ENCODE peak calls at places on chromosomes 3 and 15, in five cellular contexts. Z is esophagus muscularis mucosa, L is pancreas, E is lung, A is cardiac muscle cell. K is an unnamed sample. For H3K4me1, the result is how much of the 10 kb centered on the place peaks cover.

GRCh38 chr3:117407317-117407716 is 697.7 kb downstream of the TUSC7 start:
- DNase-seq in A (peak), Z (no peak), L (no peak), E (no peak), K (no peak)

GRCh38 chr3:188008582-188009213 is 145.3 kb upstream of the LPP start:
- DNase-seq in E (no peak), A (no peak), L (no peak), Z (no peak), K (no peak)

GRCh38 chr3:111715911-111716523 is 120.9 kb upstream of the ZBED2 start:
- DNase-seq in Z (peak), A (peak), L (no peak), E (peak), K (no peak)

GRCh38 chr3:13525827-13526625 is 22.9 kb upstream of the FBLN2 start:
- DNase-seq in Z (no peak), L (no peak), E (no peak), A (no peak), K (no peak)

GRCh38 chr15:69190091-69190490 is 29.7 kb downstream of the GLCE start:
- DNase-seq in E (no peak), Z (no peak), A (no peak), L (no peak), K (no peak)

GRCh38 chr3:195129644-195130492 is 141.1 kb downstream of the XXYLT1 start:
- DNase-seq in A (no peak), Z (no peak), L (no peak), E (no peak), K (no peak)

GRCh38 chr3:48847053-48847585 is 555 bp downstream of the PRKAR2A start:
- DNase-seq in E (peak), L (peak), A (peak), Z (peak), K (peak)

GRCh38 chr15:100880139-100880896 is 687 bp downstream of the ALDH1A3 start:
- DNase-seq in L (no peak), A (no peak), E (no peak), Z (no peak), K (no peak)

GRCh38 chr3:184295771-184296170 is 3.3 kb upstream of the PSMD2 start:
- DNase-seq in Z (no peak), A (no peak), E (no peak), L (peak), K (no peak)

GRCh38 chr3:129336093-129336706 is 57.5 kb downstream of the HMCES start:
- DNase-seq in Z (no peak), A (no peak), E (no peak), L (no peak), K (no peak)

GRCh38 chr3:134496481-134497071 is 10.7 kb downstream of the CEP63 start:
- DNase-seq in A (peak), Z (no peak), E (no peak), L (no peak), K (no peak)

GRCh38 chr3:60972599-60972998 is 278.7 kb downstream of the FHIT start:
- DNase-seq in E (no peak), L (no peak), A (no peak), Z (no peak), K (no peak)

GRCh38 chr3:115916866-115917265 is 293.6 kb downstream of the GAP43 start:
- DNase-seq in Z (no peak), L (no peak), E (no peak), A (no peak), K (no peak)

GRCh38 chr15:49789436-49789835 is 168.6 kb downstream of the DTWD1 start:
- DNase-seq in Z (no peak), A (no peak), L (no peak), E (no peak), K (no peak)

GRCh38 chr15:63238796-63239195 is 38.6 kb upstream of the APH1B start:
- DNase-seq in L (no peak), Z (no peak), E (no peak), A (no peak), K (no peak)
- H3K4me1 ChIP-seq in L (under half), Z (under half), E (under half), A (under half), K (under half)

DNA sequence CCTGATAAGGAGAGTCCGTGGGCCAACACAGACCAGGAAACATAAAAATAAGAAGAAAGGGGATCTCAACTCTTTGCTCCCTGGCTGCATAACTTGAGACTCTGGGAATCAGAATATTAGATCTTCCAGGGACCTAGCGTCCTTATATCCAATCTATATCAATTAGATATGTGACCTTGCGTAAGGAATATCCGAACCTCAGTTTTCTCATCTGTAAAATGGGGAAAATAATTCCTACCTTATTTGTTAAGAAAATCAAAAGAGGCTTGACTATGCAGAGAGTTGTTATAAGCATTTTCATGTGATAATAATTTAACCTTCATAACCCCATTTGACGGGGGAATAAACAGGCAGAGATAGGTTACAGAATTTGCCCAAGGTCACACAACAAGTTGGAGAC is 7.1 kb upstream of the LIPC start:
- DNase-seq in Z (no peak), E (no peak), A (no peak), L (no peak), K (no peak)
- H3K4me1 ChIP-seq in Z (under half), E (under half), A (under half), L (under half), K (under half)

DNA sequence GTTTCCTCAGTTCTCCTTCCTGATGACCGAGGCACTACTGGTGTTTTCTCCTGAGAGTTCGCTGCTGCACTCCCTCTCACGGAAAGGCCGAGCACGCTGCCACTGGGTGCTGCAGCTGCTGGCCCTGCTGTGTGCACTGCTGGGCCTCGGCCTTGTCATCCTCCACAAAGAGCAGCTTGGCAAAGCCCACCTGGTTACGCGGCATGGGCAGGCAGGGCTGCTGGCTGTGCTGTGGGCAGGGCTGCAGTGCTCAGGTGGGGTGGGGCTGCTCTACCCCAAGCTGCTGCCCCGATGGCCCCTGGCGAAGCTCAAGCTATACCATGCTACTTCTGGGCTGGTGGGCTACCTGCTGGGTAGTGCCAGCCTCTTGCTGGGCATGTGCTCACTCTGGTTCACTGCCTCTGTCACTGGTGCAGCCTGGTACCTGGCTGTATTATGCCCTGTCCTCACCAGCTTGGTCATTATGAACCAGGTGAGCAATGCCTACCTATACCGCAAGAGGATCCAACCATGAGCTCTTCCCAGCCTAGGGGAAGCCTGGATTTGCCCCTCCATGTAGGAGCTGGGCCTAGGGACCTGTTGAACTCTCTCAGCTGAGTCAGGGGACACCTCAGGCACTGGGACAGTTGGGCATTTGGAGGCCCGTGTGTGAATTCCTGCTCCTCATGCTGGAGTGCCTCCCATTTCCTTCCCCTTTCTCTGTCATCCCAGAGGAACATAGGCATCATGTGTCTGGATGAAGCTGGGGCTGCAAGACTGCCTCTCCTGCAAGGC is 2.8 kb downstream of the CYB561D2 start:
- DNase-seq in A (no peak), E (no peak), Z (no peak), L (no peak), K (no peak)
- H3K4me1 ChIP-seq in A (under half), E (under half), Z (half or more), L (half or more), K (under half)

GRCh38 chr3:58042947-58043707 is 34.9 kb downstream of the FLNB start:
- DNase-seq in E (no peak), Z (no peak), A (no peak), L (no peak), K (no peak)
- H3K4me1 ChIP-seq in E (under half), Z (half or more), A (under half), L (under half), K (half or more)

DNA sequence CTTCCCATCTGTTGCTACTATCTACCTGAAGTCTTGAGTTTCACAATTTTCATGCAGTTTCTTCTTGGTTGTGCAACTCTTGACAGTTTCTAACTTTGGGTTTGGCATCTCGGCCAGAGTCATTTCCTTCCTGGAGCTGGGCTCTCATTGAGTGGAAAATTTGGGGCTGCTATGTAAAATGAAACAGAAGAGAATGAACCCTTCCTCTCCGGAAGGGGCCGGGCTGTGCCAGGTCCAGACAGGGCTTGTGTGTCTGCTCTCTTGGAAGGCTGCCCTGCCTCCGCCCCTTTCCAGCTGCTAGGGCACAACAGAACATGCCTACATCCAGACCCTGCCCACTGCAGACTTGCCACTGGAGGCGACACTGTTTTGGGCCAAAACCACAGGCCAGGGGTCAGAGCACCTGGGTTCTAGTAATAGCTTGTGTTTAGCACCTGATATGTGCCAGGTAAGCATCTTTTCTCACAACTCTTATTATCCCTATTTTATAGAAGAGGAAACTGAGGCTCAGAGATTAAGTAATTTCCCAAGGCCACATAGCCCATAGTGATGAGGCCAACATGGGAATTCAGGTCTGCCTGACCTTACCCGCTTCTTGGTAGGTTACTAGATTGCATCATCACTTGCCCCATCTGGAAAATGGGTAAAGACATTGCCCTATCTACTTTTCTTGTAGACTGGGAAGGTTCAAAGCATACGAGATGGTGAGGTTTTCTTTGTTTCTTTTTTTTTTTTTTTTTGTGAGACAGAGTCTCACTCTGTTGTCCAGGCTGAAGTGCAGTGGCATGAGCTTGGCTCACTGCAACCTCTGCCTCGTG is 25.0 kb downstream of the IRAK2 start:
- DNase-seq in A (no peak), L (peak), Z (peak), E (peak), K (peak)
- H3K4me1 ChIP-seq in A (under half), L (half or more), Z (half or more), E (under half), K (under half)

DNA sequence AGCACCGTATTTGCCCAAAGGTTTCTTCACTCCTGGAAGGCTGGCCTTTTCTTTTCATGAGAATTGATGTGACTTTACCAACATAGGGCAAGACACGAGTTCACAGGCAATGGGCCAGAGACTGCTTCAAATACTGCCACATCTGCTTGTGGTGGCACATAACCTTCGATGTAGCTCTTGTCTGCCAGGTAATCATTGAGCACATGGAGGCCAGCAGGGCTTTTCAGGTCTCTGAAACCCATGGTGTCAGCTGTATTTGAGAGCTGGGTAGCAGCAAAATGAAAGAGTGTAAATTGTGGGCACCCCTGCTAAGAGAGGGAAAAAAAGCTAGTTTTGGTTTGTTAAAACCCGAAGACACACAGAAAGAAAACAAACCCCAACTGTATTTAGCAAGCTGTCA is 200.7 kb downstream of the NAALADL2 start:
- DNase-seq in L (no peak), Z (no peak), A (no peak), E (no peak), K (no peak)
- H3K4me1 ChIP-seq in L (under half), Z (under half), A (under half), E (under half), K (under half)

GRCh38 chr3:149384911-149385321 is 7.5 kb upstream of the TM4SF1 start:
- DNase-seq in E (no peak), A (no peak), L (no peak), Z (no peak), K (no peak)

GRCh38 chr3:149382518-149382917 is 5.1 kb upstream of the TM4SF1 start:
- DNase-seq in L (no peak), E (no peak), Z (no peak), A (no peak), K (no peak)

GRCh38 chr3:149383703-149384102 is 6.3 kb upstream of the TM4SF1 start:
- DNase-seq in Z (no peak), A (no peak), E (no peak), L (no peak), K (no peak)

GRCh38 chr3:149385617-149386298 is 8.3 kb upstream of the TM4SF1 start:
- DNase-seq in A (no peak), E (no peak), L (no peak), Z (no peak), K (no peak)

GRCh38 chr3:149384167-149384566 is 6.7 kb upstream of the TM4SF1 start:
- DNase-seq in Z (no peak), L (no peak), A (no peak), E (no peak), K (no peak)
- H3K4me1 ChIP-seq in Z (under half), L (under half), A (under half), E (under half), K (under half)

GRCh38 chr15:78054971-78055370 is 22.5 kb downstream of the TBC1D2B start:
- DNase-seq in L (no peak), E (no peak), A (no peak), Z (no peak), K (no peak)
- H3K4me1 ChIP-seq in L (half or more), E (under half), A (under half), Z (half or more), K (under half)

GRCh38 chr3:73608805-73609641 is 15.7 kb downstream of the PDZRN3 start:
- DNase-seq in A (no peak), L (no peak), Z (no peak), E (no peak), K (no peak)

GRCh38 chr3:73614385-73614784 is 10.4 kb downstream of the PDZRN3 start:
- DNase-seq in A (no peak), L (peak), Z (no peak), E (no peak), K (no peak)

GRCh38 chr3:73609655-73610054 is 15.1 kb downstream of the PDZRN3 start:
- DNase-seq in A (no peak), E (no peak), Z (no peak), L (no peak), K (no peak)

GRCh38 chr3:73610493-73610892 is 14.2 kb downstream of the PDZRN3 start:
- DNase-seq in Z (no peak), L (no peak), E (no peak), A (no peak), K (no peak)

DNA sequence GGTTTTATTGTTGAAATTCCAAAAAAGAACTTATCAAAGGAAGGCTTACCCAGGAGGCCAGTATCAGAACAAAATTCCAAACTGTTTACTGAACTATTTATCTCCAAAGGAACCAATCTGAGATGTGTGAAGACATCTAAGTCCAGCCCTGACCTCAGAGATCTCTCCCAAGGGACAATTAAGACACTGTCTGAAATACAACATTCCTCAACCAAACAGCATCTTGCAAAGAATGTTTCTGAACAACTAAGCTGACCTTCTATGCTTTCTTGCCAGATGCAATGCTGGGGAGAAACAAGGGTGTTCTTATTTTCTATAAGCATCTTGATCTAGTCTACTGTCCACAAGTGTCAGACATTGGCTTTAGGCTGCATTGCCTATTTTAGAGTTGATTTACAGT is 13.6 kb downstream of the PDZRN3 start:
- DNase-seq in L (no peak), E (no peak), Z (no peak), A (no peak), K (no peak)
- H3K4me1 ChIP-seq in L (under half), E (under half), Z (half or more), A (under half), K (under half)

GRCh38 chr15:66772604-66772966 is 70.5 kb downstream of the SMAD6 start:
- DNase-seq in L (no peak), E (no peak), A (no peak), Z (no peak), K (no peak)
- H3K4me1 ChIP-seq in L (half or more), E (under half), A (half or more), Z (under half), K (under half)

K was measured in Peyer's patch.